ENCODE peak calls at places on chromosomes 1 and 21, in ten cellular contexts. P is right atrium auricular region; T is anterior cingulate cortex; E is activated T-helper 1 cell treated with anti-CD3 and anti-CD28 coated beads, Interleukin-2, amount 50 U/mL, for 16 hours; O is T follicular helper cell; X is neural crest cell; G is substantia nigra; W is iris pigment epithelial cell; C is stimulated activated CD4-positive, alpha-beta T cell treated with anti-CD3 and anti-CD28 coated beads, TNF-alpha, amount 100 ng/mL, for 4 hours; A is lung. I is an unnamed sample.

GRCh38 chr1:12525311-12526181 is 92.5 kb downstream of the DHRS3 start:
- DNase-seq in T (peak), C (no peak), X (no peak), O (no peak), P (peak), E (no peak), W (no peak), A (peak), G (no peak), I (no peak)

GRCh38 chr1:30064547-30064946 is 658.8 kb downstream of the MATN1 start:
- DNase-seq in X (no peak), G (no peak), T (no peak), A (no peak), E (no peak), C (no peak), O (no peak), P (no peak), W (no peak), I (no peak)

GRCh38 chr1:171372418-171373088 is 58.6 kb downstream of the FMO4 start:
- DNase-seq in A (no peak), P (no peak), T (no peak), O (no peak), G (no peak), W (peak), X (no peak), E (no peak), C (no peak), I (no peak)

GRCh38 chr1:165215676-165216075 is 140.8 kb downstream of the LMX1A start:
- DNase-seq in T (no peak), W (no peak), P (no peak), X (no peak), G (no peak), C (no peak), O (no peak), E (no peak), A (no peak), I (no peak)

GRCh38 chr1:18479484-18479883 is 1.2 kb upstream of the KLHDC7A start:
- DNase-seq in O (no peak), T (no peak), G (no peak), C (no peak), X (no peak), W (no peak), P (no peak), E (no peak), A (no peak), I (no peak)

GRCh38 chr1:15249032-15249601 is 2.1 kb downstream of the FHAD1 start:
- DNase-seq in P (no peak), O (no peak), G (no peak), A (no peak), C (peak), X (no peak), T (no peak), W (peak), E (peak), I (no peak)

GRCh38 chr1:106608836-106609235 is 447.6 kb upstream of the PRMT6 start:
- DNase-seq in X (no peak), C (no peak), P (no peak), W (no peak), O (no peak), A (no peak), T (no peak), E (no peak), G (no peak), I (no peak)

GRCh38 chr1:195195423-195196057 is 1412.7 kb downstream of the KCNT2 start:
- DNase-seq in O (no peak), X (no peak), E (no peak), P (no peak), W (no peak), C (no peak), T (no peak), A (no peak), G (no peak), I (no peak)

GRCh38 chr1:106907795-106908194 is 148.7 kb upstream of the PRMT6 start:
- DNase-seq in P (no peak), E (no peak), C (no peak), G (no peak), W (no peak), A (no peak), O (no peak), T (no peak), X (no peak), I (no peak)

GRCh38 chr1:96722161-96722908 is 751 bp downstream of the PTBP2 start:
- DNase-seq in O (peak), G (peak), W (peak), X (peak), A (peak), E (peak), C (peak), T (peak), P (peak), I (peak)

GRCh38 chr1:193014354-193014753 is 44.8 kb downstream of the UCHL5 start:
- DNase-seq in P (no peak), G (no peak), C (no peak), E (no peak), X (no peak), T (no peak), A (no peak), O (no peak), W (peak), I (no peak)

GRCh38 chr1:243345205-243345604 is 89.4 kb downstream of the SDCCAG8 start:
- DNase-seq in C (no peak), T (no peak), P (no peak), E (no peak), A (no peak), W (peak), G (no peak), X (no peak), O (no peak), I (no peak)

GRCh38 chr21:46214478-46215340 is 13.9 kb downstream of the LSS start:
- DNase-seq in A (no peak), O (no peak), T (no peak), E (no peak), P (no peak), W (no peak), X (no peak), C (no peak), G (no peak), I (peak)

GRCh38 chr1:177278626-177279390 is 108.0 kb downstream of the BRINP2 start:
- DNase-seq in O (no peak), X (no peak), T (no peak), P (no peak), W (peak), E (no peak), C (no peak), G (no peak), A (no peak), I (peak)

GRCh38 chr1:171793656-171794055 is 12.2 kb downstream of the METTL13 start:
- DNase-seq in A (no peak), P (no peak), X (no peak), G (no peak), C (no peak), W (peak), E (no peak), O (no peak), T (no peak), I (no peak)

GRCh38 chr1:19863804-19864203 is 18.4 kb upstream of the OTUD3 start:
- DNase-seq in C (no peak), G (no peak), E (no peak), T (no peak), O (no peak), P (no peak), A (no peak), X (no peak), W (peak), I (peak)

I was measured in myocyte.